ENCODE peak calls at places on chromosome 22, in seven cellular contexts. K is left lobe of liver, L is amniotic stem cell, O is MM.1S, G is T follicular helper cell, Y is nephron progenitor cell, T is fibroblast of mammary gland. R is an unnamed sample.

GRCh38 chr22:19808873-19809478 is 45.7 kb downstream of the GNB1L start:
- DNase-seq in O (no peak), T (no peak), Y (no peak), K (peak), L (no peak), G (no peak), R (no peak)

GRCh38 chr22:48185656-48186055 is 1423.2 kb downstream of the TBC1D22A start:
- DNase-seq in G (no peak), L (no peak), K (peak), Y (no peak), O (peak), T (no peak), R (no peak)

GRCh38 chr22:45638834-45639746 is 32.5 kb upstream of the ATXN10 start:
- DNase-seq in O (no peak), G (no peak), T (peak), Y (no peak), L (no peak), K (peak), R (no peak)

GRCh38 chr22:27718186-27719032 is 83.1 kb downstream of the MN1 start:
- DNase-seq in O (no peak), L (peak), G (no peak), T (peak), K (no peak), Y (peak), R (no peak)

GRCh38 chr22:37972527-37972926 is 11.8 kb downstream of the SOX10 start:
- DNase-seq in G (no peak), L (no peak), T (no peak), O (no peak), K (no peak), Y (no peak), R (no peak)

GRCh38 chr22:26585104-26585790 is 4.7 kb downstream of the TPST2 start:
- DNase-seq in T (peak), L (peak), K (peak), G (no peak), Y (no peak), O (no peak), R (no peak)

GRCh38 chr22:37465721-37466120 is 20.5 kb downstream of the MFNG start:
- DNase-seq in L (no peak), G (no peak), T (no peak), K (no peak), Y (no peak), O (no peak), R (no peak)

GRCh38 chr22:24099661-24100060 is 81.6 kb upstream of the SUSD2 start:
- DNase-seq in Y (no peak), G (no peak), O (no peak), K (no peak), T (no peak), L (no peak), R (no peak)

GRCh38 chr22:20863356-20863755 is 4.5 kb downstream of the SNAP29 start:
- DNase-seq in G (no peak), T (no peak), Y (no peak), L (no peak), O (no peak), K (no peak), R (no peak)